ENCODE peak calls at places on chromosomes 16 and 17, in five cellular contexts. G is GM18507; N is tibial nerve; O is kidney tubule cell; Z is activated CD4-positive, CD25-positive, alpha-beta regulatory T cell treated with anti-CD3 and anti-CD28 coated beads, Interleukin-2, amount 50 U/mL, for 16 hours. H is an unnamed sample.

GRCh38 chr17:4796550-4796915 is 569 bp downstream of the PSMB6 start:
- DNase-seq in N (no peak), G (no peak), O (peak), Z (no peak), H (no peak)

GRCh38 chr16:89355036-89355435 is 135.3 kb downstream of the ANKRD11 start:
- DNase-seq in G (no peak), Z (no peak), N (no peak), O (no peak), H (no peak)

GRCh38 chr17:2101448-2102257 is 46.8 kb downstream of the HIC1 start:
- DNase-seq in N (no peak), Z (no peak), G (no peak), O (peak), H (peak)

GRCh38 chr16:89040391-89040790 is 53.3 kb upstream of the ACSF3 start:
- DNase-seq in N (no peak), G (no peak), Z (no peak), O (no peak), H (no peak)

GRCh38 chr17:76354747-76355310 is 1.1 kb upstream of the PRPSAP1 start:
- DNase-seq in N (no peak), Z (no peak), G (no peak), O (peak), H (no peak)

GRCh38 chr16:21190013-21190412 is 21.4 kb downstream of the ZP2 start:
- DNase-seq in O (no peak), G (no peak), Z (no peak), N (no peak), H (no peak)

GRCh38 chr16:78505544-78506371 is 406.3 kb downstream of the WWOX start:
- DNase-seq in Z (no peak), O (peak), N (peak), G (no peak), H (peak)

GRCh38 chr17:74450925-74451403 is 15.5 kb upstream of the CD300A start:
- DNase-seq in N (no peak), Z (no peak), O (no peak), G (no peak), H (no peak)

GRCh38 chr17:80422981-80423380 is 8.0 kb downstream of the ENDOV start:
- DNase-seq in G (no peak), Z (no peak), O (no peak), N (no peak), H (no peak)

GRCh38 chr16:17238285-17239028 is 232.3 kb downstream of the XYLT1 start:
- DNase-seq in N (no peak), Z (no peak), G (no peak), O (no peak), H (no peak)

H was measured in lung.